ENCODE peak calls at places on chromosomes 5 and 9, in five cellular contexts. S is HepG2, U is SK-N-SH, F is K562, H is GM12878. J is an unnamed sample.

GRCh38 chr5:139847790-139848507 is 52.3 kb downstream of the PSD2 start:
- DNase-seq in S (no peak), U (peak), F (peak), H (no peak), J (no peak)

GRCh38 chr9:117325789-117326185 is 89.1 kb downstream of the ASTN2 start:
- DNase-seq in S (no peak), U (peak), F (no peak), H (no peak), J (no peak)

GRCh38 chr5:90802695-90803317 is 244.2 kb downstream of the ADGRV1 start:
- DNase-seq in S (peak), U (peak), F (peak), H (no peak), J (peak)

GRCh38 chr9:111926421-111926875 is 29.8 kb downstream of the UGCG start:
- DNase-seq in S (no peak), U (no peak), F (no peak), H (peak), J (peak)

GRCh38 chr5:173201636-173202265 is 33.3 kb downstream of the NKX2-5 start:
- DNase-seq in S (peak), U (no peak), F (no peak), H (no peak), J (peak)

GRCh38 chr9:121860744-121861143 is 209.3 kb downstream of the DAB2IP start:
- DNase-seq in S (no peak), U (no peak), F (no peak), H (no peak), J (peak)

GRCh38 chr9:71446499-71447411 is 321.6 kb downstream of the CEMIP2 start:
- DNase-seq in S (peak), U (peak), F (peak), H (no peak), J (peak)

GRCh38 chr9:15485836-15486678 is 24.7 kb downstream of the PSIP1 start:
- DNase-seq in S (peak), U (no peak), F (no peak), H (no peak), J (peak)

GRCh38 chr9:26527931-26528330 is 364.7 kb downstream of the CAAP1 start:
- DNase-seq in S (no peak), U (no peak), F (no peak), H (no peak), J (no peak)

GRCh38 chr5:159933531-159934485 is 17.5 kb downstream of the ADRA1B start:
- DNase-seq in S (no peak), U (no peak), F (no peak), H (no peak), J (peak)

GRCh38 chr9:135661801-135662560 is 1.1 kb upstream of the LCN9 start:
- DNase-seq in S (no peak), U (peak), F (no peak), H (no peak), J (no peak)
- TF ChIP-seq MXI1 in S (no peak), U (no peak), F (no peak), H (no peak), J (no peak)

DNA sequence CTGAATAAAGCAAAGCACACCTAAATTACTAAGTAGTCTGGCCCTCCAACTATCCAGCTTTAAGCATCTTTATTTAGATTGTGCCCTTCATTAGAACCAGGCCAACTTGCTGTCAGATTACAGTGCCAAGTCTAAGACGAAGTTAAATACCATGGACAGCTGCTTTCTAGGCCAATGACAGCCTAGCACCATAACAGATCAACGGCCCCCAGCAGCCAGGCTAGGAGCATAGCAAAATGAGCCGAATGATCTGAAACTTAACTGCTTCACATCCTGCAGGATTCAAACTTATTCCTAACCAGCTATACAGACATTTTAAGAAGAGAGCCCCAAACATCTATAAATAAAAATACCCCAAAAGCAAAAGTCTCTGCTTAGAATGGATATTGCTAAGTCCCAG is 6.8 kb downstream of the SLC24A2 start:
- DNase-seq in S (no peak), U (no peak), F (no peak), H (no peak), J (no peak)
- TF ChIP-seq MXI1 in S (no peak), U (no peak), F (no peak), H (no peak), J (no peak)

DNA sequence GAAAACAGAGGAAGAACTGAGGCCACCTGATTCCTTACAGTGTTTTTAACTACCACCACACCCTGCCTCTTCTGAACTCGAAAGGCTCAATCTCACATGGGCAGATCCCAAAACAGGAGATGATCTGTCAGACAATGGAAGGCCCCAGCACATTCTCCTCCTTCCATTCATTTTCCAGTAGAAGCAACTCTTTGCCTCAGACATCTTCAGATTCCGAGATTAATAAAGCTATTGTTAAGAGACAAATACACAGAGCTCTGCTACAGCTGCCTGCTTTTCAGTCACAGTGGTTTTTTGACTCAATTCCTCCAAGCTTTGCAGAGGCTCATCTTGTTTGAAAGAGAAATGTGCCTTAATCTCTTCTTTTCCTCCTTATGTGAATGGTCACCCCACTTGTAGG is 127.2 kb upstream of the ADAMTSL1 start:
- DNase-seq in S (no peak), U (no peak), F (no peak), H (no peak), J (no peak)
- TF ChIP-seq MXI1 in S (no peak), U (no peak), F (no peak), H (no peak), J (no peak)

DNA sequence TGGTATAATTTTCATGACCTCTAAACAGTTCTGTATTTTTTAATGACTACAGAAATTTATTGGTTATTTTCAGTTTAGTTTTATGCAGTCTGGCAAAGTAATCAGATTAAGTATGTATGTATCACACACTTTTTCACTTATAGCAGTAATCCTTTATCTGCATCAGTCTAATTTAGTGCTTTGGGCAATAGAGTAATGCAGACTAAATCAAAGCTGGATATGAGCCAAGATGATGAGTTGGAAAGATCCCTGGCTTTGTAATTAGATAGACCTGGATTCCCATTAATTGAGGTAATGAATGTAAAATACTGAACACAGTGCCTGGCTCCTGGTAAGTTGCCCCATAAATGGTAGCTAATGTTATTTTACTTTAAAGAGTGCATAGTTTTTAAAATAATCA is 215.4 kb upstream of the TLX3 start:
- DNase-seq in S (no peak), U (peak), F (no peak), H (no peak), J (peak)
- TF ChIP-seq MXI1 in S (no peak), U (no peak), F (no peak), H (no peak), J (no peak)

GRCh38 chr5:14925326-14925725 is 53.7 kb upstream of the ANKH start:
- DNase-seq in S (no peak), U (no peak), F (no peak), H (no peak), J (peak)
- TF ChIP-seq MXI1 in S (no peak), U (no peak), F (no peak), H (no peak), J (no peak)

GRCh38 chr9:88259041-88259440 is 120.8 kb upstream of the SPATA31C2 start:
- DNase-seq in S (no peak), U (no peak), F (no peak), H (no peak), J (no peak)
- TF ChIP-seq MXI1 in S (no peak), U (no peak), F (no peak), H (no peak), J (no peak)

GRCh38 chr9:98915599-98915998 is 28.1 kb upstream of the COL15A1 start:
- DNase-seq in S (no peak), U (no peak), F (no peak), H (no peak), J (no peak)

GRCh38 chr9:98913705-98914104 is 30.0 kb upstream of the COL15A1 start:
- DNase-seq in S (no peak), U (no peak), F (no peak), H (no peak), J (no peak)

GRCh38 chr9:98921740-98922139 is 22.0 kb upstream of the COL15A1 start:
- DNase-seq in S (no peak), U (no peak), F (peak), H (no peak), J (no peak)

GRCh38 chr9:98916660-98917059 is 27.0 kb upstream of the COL15A1 start:
- DNase-seq in S (no peak), U (no peak), F (peak), H (no peak), J (peak)

GRCh38 chr9:98917691-98918487 is 25.8 kb upstream of the COL15A1 start:
- DNase-seq in S (no peak), U (no peak), F (no peak), H (no peak), J (no peak)
- TF ChIP-seq MXI1 in S (no peak), U (no peak), F (no peak), H (no peak), J (no peak)

J was measured in IMR-90.